ENCODE peak calls at places on chromosomes 13 and 19, in eight cellular contexts. O is SJSA1; X is stimulated activated CD4-positive, alpha-beta T cell treated with anti-CD3 and anti-CD28 coated beads, Interleukin-4, amount 100 ng/mL, for 24 hours; B is substantia nigra; J is neural crest cell; Y is skeletal muscle cell; R is non-pigmented ciliary epithelial cell; L is GDM1. F is an unnamed sample.

GRCh38 chr19:35355851-35356460 is 2.3 kb upstream of the FFAR3 start:
- DNase-seq in O (no peak), X (no peak), B (no peak), J (no peak), Y (no peak), R (no peak), L (no peak), F (no peak)

GRCh38 chr19:8145969-8146368 is 3.4 kb downstream of the FBN3 start:
- DNase-seq in O (no peak), X (no peak), B (no peak), J (no peak), Y (no peak), R (no peak), L (no peak), F (no peak)

GRCh38 chr13:49066856-49067255 is 91.1 kb downstream of the FNDC3A start:
- DNase-seq in O (no peak), X (no peak), B (no peak), J (no peak), Y (no peak), R (no peak), L (no peak), F (no peak)

GRCh38 chr13:94712287-94712811 is at the start of gene SOX21:
- DNase-seq in O (no peak), X (no peak), B (peak), J (peak), Y (no peak), R (no peak), L (no peak), F (no peak)

GRCh38 chr13:32284927-32285632 is 30.1 kb downstream of the ZAR1L start:
- DNase-seq in O (peak), X (no peak), B (no peak), J (no peak), Y (peak), R (peak), L (no peak), F (no peak)

GRCh38 chr13:96011291-96011875 is 41.8 kb downstream of the UGGT2 start:
- DNase-seq in O (no peak), X (no peak), B (no peak), J (no peak), Y (peak), R (no peak), L (no peak), F (no peak)

GRCh38 chr19:43901395-43902390 is 33.4 kb downstream of the ZNF45 start:
- DNase-seq in O (peak), X (peak), B (peak), J (peak), Y (peak), R (peak), L (no peak), F (peak)

GRCh38 chr13:114108894-114109293 is 23.5 kb downstream of the RASA3 start:
- DNase-seq in O (no peak), X (no peak), B (no peak), J (no peak), Y (no peak), R (no peak), L (no peak), F (no peak)

GRCh38 chr13:45768668-45769067 is 66.5 kb downstream of the CBY2 start:
- DNase-seq in O (no peak), X (no peak), B (no peak), J (no peak), Y (no peak), R (no peak), L (no peak), F (no peak)

GRCh38 chr13:98456423-98456845 is 120.5 kb downstream of the STK24 start:
- DNase-seq in O (no peak), X (no peak), B (no peak), J (no peak), Y (no peak), R (no peak), L (no peak), F (no peak)

GRCh38 chr13:20387441-20387971 is 138.2 kb downstream of the CRYL1 start:
- DNase-seq in O (no peak), X (no peak), B (no peak), J (no peak), Y (no peak), R (peak), L (no peak), F (no peak)

GRCh38 chr19:6047256-6047655 is 63.0 kb downstream of the RFX2 start:
- DNase-seq in O (peak), X (no peak), B (no peak), J (no peak), Y (no peak), R (no peak), L (no peak), F (no peak)

GRCh38 chr19:51016798-51017683 is 2.5 kb downstream of the KLK10 start:
- DNase-seq in O (no peak), X (peak), B (peak), J (peak), Y (no peak), R (no peak), L (peak), F (peak)

GRCh38 chr19:50432658-50433057 is at the start of gene MYBPC2:
- DNase-seq in O (no peak), X (no peak), B (no peak), J (no peak), Y (no peak), R (no peak), L (no peak), F (no peak)

GRCh38 chr13:66794340-66795031 is 435.6 kb downstream of the PCDH9 start:
- DNase-seq in O (no peak), X (no peak), B (no peak), J (no peak), Y (no peak), R (no peak), L (no peak), F (no peak)

GRCh38 chr13:102617697-102618350 is 21.0 kb downstream of the TPP2 start:
- DNase-seq in O (no peak), X (no peak), B (no peak), J (no peak), Y (no peak), R (no peak), L (no peak), F (no peak)

GRCh38 chr19:49954092-49954825 is 6.7 kb downstream of the SIGLEC11 start:
- DNase-seq in O (no peak), X (no peak), B (no peak), J (no peak), Y (no peak), R (no peak), L (peak), F (no peak)

GRCh38 chr19:35901854-35902661 is at the start of gene HCST:
- DNase-seq in O (no peak), X (peak), B (peak), J (no peak), Y (no peak), R (no peak), L (peak), F (no peak)

GRCh38 chr13:109787135-109787954 is 962 bp upstream of the IRS2 start:
- DNase-seq in O (peak), X (no peak), B (peak), J (peak), Y (no peak), R (no peak), L (peak), F (no peak)

GRCh38 chr13:36891752-36892151 is 28.3 kb downstream of the SMAD9 start:
- DNase-seq in O (no peak), X (no peak), B (no peak), J (no peak), Y (no peak), R (peak), L (no peak), F (no peak)

GRCh38 chr13:76697277-76697676 is 188.9 kb downstream of the KCTD12 start:
- DNase-seq in O (no peak), X (no peak), B (no peak), J (no peak), Y (no peak), R (no peak), L (no peak), F (no peak)

GRCh38 chr13:93745884-93746283 is 519.3 kb downstream of the GPC6 start:
- DNase-seq in O (no peak), X (no peak), B (no peak), J (no peak), Y (no peak), R (no peak), L (no peak), F (no peak)

GRCh38 chr19:18319591-18320135 is 3.2 kb downstream of the LSM4 start:
- DNase-seq in O (no peak), X (no peak), B (no peak), J (no peak), Y (no peak), R (no peak), L (no peak), F (no peak)

GRCh38 chr13:97873398-97873797 is 80.1 kb upstream of the IPO5 start:
- DNase-seq in O (no peak), X (no peak), B (no peak), J (no peak), Y (no peak), R (no peak), L (no peak), F (no peak)

GRCh38 chr13:39858794-39859193 is 203.3 kb downstream of the COG6 start:
- DNase-seq in O (no peak), X (no peak), B (no peak), J (no peak), Y (no peak), R (no peak), L (no peak), F (no peak)

GRCh38 chr19:18428837-18429674 is 8.9 kb downstream of the ISYNA1 start:
- DNase-seq in O (peak), X (peak), B (peak), J (peak), Y (no peak), R (no peak), L (no peak), F (no peak)

GRCh38 chr19:12954150-12954962 is 2.7 kb downstream of the GADD45GIP1 start:
- DNase-seq in O (no peak), X (no peak), B (no peak), J (no peak), Y (no peak), R (no peak), L (no peak), F (no peak)

GRCh38 chr19:44959691-44960090 is 4.5 kb downstream of the CLPTM1 start:
- DNase-seq in O (no peak), X (no peak), B (no peak), J (no peak), Y (no peak), R (no peak), L (no peak), F (no peak)

GRCh38 chr13:27953671-27954405 is 15.3 kb downstream of the CDX2 start:
- DNase-seq in O (no peak), X (peak), B (peak), J (peak), Y (no peak), R (no peak), L (peak), F (no peak)

GRCh38 chr19:58562126-58563033 is 4.0 kb upstream of the UBE2M start:
- DNase-seq in O (no peak), X (peak), B (no peak), J (no peak), Y (no peak), R (no peak), L (no peak), F (no peak)

GRCh38 chr13:51148223-51148951 is 37.3 kb upstream of the C13orf42 start:
- DNase-seq in O (no peak), X (no peak), B (no peak), J (no peak), Y (no peak), R (no peak), L (no peak), F (peak)

GRCh38 chr19:31715249-31715944 is 366.2 kb upstream of the TSHZ3 start:
- DNase-seq in O (no peak), X (no peak), B (no peak), J (no peak), Y (no peak), R (no peak), L (no peak), F (no peak)

GRCh38 chr19:1057185-1057857 is 9.6 kb upstream of the ARHGAP45 start:
- DNase-seq in O (no peak), X (peak), B (no peak), J (no peak), Y (peak), R (no peak), L (peak), F (no peak)

GRCh38 chr13:75797719-75798118 is 161.6 kb downstream of the LMO7 start:
- DNase-seq in O (no peak), X (no peak), B (no peak), J (no peak), Y (no peak), R (no peak), L (no peak), F (no peak)

GRCh38 chr19:33388817-33389573 is 15.5 kb downstream of the CEBPG start:
- DNase-seq in O (no peak), X (no peak), B (peak), J (no peak), Y (no peak), R (no peak), L (no peak), F (no peak)

GRCh38 chr13:83753912-83754624 is 128.2 kb downstream of the SLITRK1 start:
- DNase-seq in O (peak), X (no peak), B (no peak), J (no peak), Y (no peak), R (peak), L (no peak), F (no peak)

GRCh38 chr19:35023428-35023827 is 6.8 kb upstream of the SCN1B start:
- DNase-seq in O (no peak), X (no peak), B (peak), J (no peak), Y (no peak), R (no peak), L (no peak), F (no peak)

GRCh38 chr19:16096281-16096855 is 15.3 kb upstream of the RAB8A start:
- DNase-seq in O (no peak), X (no peak), B (no peak), J (no peak), Y (no peak), R (no peak), L (no peak), F (no peak)

GRCh38 chr19:51490676-51491075 is 10.9 kb downstream of the SIGLEC12 start:
- DNase-seq in O (no peak), X (no peak), B (no peak), J (no peak), Y (no peak), R (no peak), L (no peak), F (no peak)

F was measured in iPS DF 6.9.